ENCODE peak calls at places on chromosomes 2 and 18, in eight cellular contexts. I is fibroblast of lung, Z is mammary epithelial cell, M is neural progenitor cell, N is K562, J is HCT116, D is PC-3, V is astrocyte. A is an unnamed sample.

GRCh38 chr2:158973511-158973956 is 5.1 kb downstream of the TANC1 start:
- DNase-seq in I (peak), Z (no peak), M (no peak), N (no peak), J (no peak), D (peak), V (peak), A (no peak)

GRCh38 chr2:198700330-198700729 is 757.4 kb downstream of the SATB2 start:
- DNase-seq in I (no peak), Z (no peak), M (no peak), N (no peak), J (no peak), D (no peak), V (no peak), A (no peak)

GRCh38 chr2:238322001-238322411 is 1.7 kb downstream of the TRAF3IP1 start:
- DNase-seq in I (no peak), Z (no peak), M (no peak), N (no peak), J (no peak), D (no peak), V (no peak), A (no peak)

GRCh38 chr2:63643486-63643885 is 54.7 kb downstream of the MDH1 start:
- DNase-seq in I (no peak), Z (peak), M (no peak), N (no peak), J (no peak), D (no peak), V (no peak), A (no peak)

GRCh38 chr18:40868110-40868858 is 1086.8 kb upstream of the PIK3C3 start:
- DNase-seq in I (peak), Z (peak), M (no peak), N (peak), J (no peak), D (peak), V (peak), A (no peak)

GRCh38 chr2:98790221-98790620 is 59.3 kb upstream of the MGAT4A start:
- DNase-seq in I (no peak), Z (no peak), M (no peak), N (no peak), J (no peak), D (no peak), V (no peak), A (no peak)

GRCh38 chr2:198214108-198214736 is 409.8 kb downstream of the PLCL1 start:
- DNase-seq in I (peak), Z (no peak), M (no peak), N (no peak), J (no peak), D (no peak), V (no peak), A (peak)

GRCh38 chr2:101267671-101268656 is 15.3 kb downstream of the CNOT11 start:
- DNase-seq in I (no peak), Z (no peak), M (no peak), N (no peak), J (no peak), D (no peak), V (no peak), A (no peak)

GRCh38 chr2:237011196-237011595 is 74.5 kb upstream of the COPS8 start:
- DNase-seq in I (no peak), Z (no peak), M (no peak), N (no peak), J (no peak), D (no peak), V (peak), A (no peak)

GRCh38 chr18:60684843-60685513 is 312.4 kb upstream of the MC4R start:
- DNase-seq in I (peak), Z (peak), M (peak), N (peak), J (peak), D (peak), V (peak), A (peak)

GRCh38 chr2:128485761-128486639 is 167.3 kb upstream of the HS6ST1 start:
- DNase-seq in I (no peak), Z (no peak), M (peak), N (no peak), J (no peak), D (no peak), V (no peak), A (no peak)

GRCh38 chr18:56200381-56200831 is 438.0 kb downstream of the TXNL1 start:
- DNase-seq in I (peak), Z (peak), M (no peak), N (no peak), J (no peak), D (peak), V (peak), A (no peak)

GRCh38 chr2:62423883-62424458 is 82.0 kb downstream of the TMEM17 start:
- DNase-seq in I (no peak), Z (no peak), M (no peak), N (no peak), J (no peak), D (no peak), V (no peak), A (no peak)

GRCh38 chr2:19785867-19786266 is 115.9 kb downstream of the TTC32 start:
- DNase-seq in I (no peak), Z (no peak), M (no peak), N (no peak), J (no peak), D (no peak), V (no peak), A (no peak)

GRCh38 chr2:128306931-128307460 is 11.7 kb downstream of the HS6ST1 start:
- DNase-seq in I (no peak), Z (no peak), M (no peak), N (no peak), J (no peak), D (no peak), V (no peak), A (no peak)

GRCh38 chr2:171923206-171923605 is 945 bp downstream of the HAT1 start:
- DNase-seq in I (peak), Z (peak), M (no peak), N (peak), J (peak), D (peak), V (peak), A (no peak)

GRCh38 chr2:120320318-120320851 is 25.6 kb upstream of the INHBB start:
- DNase-seq in I (peak), Z (peak), M (no peak), N (no peak), J (no peak), D (no peak), V (no peak), A (no peak)

GRCh38 chr18:34467059-34467458 is 242.3 kb upstream of the NOL4 start:
- DNase-seq in I (peak), Z (peak), M (no peak), N (no peak), J (no peak), D (peak), V (peak), A (no peak)

GRCh38 chr2:55616509-55617159 is 788 bp downstream of the PPP4R3B start:
- DNase-seq in I (peak), Z (peak), M (peak), N (peak), J (no peak), D (peak), V (peak), A (no peak)

DNA sequence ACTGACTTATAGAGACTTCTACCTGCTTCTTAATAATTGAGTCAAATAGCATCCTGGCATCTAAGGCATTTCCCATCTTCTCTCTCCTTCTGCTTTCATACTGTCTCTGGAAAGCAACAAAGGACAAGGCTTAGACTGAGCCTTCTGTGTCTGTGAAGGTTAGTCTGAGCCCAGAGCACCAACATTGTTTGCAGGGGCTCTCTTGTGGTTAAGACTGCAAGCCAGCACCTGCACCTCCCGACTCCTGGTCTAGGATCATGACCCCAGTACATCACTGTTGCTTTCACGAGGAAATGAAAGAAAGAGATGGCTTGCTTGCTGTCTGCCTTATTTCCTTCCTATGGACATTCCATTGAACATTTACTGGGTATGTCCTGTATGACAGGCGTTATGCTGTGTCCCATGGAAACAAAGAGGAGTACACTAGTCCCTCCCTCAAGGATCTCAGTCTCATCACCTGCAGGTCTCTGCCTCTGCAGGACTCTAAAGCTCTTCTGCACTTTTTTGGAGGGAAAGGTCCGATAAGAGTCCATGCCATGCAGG is 315.7 kb upstream of the EPAS1 start:
- DNase-seq in I (no peak), Z (no peak), M (no peak), N (no peak), J (no peak), D (no peak), V (no peak), A (no peak)
- H3K9ac ChIP-seq in I (no peak), Z (no peak), M (no peak), N (no peak), J (no peak), D (no peak), V (no peak), A (no peak)

DNA sequence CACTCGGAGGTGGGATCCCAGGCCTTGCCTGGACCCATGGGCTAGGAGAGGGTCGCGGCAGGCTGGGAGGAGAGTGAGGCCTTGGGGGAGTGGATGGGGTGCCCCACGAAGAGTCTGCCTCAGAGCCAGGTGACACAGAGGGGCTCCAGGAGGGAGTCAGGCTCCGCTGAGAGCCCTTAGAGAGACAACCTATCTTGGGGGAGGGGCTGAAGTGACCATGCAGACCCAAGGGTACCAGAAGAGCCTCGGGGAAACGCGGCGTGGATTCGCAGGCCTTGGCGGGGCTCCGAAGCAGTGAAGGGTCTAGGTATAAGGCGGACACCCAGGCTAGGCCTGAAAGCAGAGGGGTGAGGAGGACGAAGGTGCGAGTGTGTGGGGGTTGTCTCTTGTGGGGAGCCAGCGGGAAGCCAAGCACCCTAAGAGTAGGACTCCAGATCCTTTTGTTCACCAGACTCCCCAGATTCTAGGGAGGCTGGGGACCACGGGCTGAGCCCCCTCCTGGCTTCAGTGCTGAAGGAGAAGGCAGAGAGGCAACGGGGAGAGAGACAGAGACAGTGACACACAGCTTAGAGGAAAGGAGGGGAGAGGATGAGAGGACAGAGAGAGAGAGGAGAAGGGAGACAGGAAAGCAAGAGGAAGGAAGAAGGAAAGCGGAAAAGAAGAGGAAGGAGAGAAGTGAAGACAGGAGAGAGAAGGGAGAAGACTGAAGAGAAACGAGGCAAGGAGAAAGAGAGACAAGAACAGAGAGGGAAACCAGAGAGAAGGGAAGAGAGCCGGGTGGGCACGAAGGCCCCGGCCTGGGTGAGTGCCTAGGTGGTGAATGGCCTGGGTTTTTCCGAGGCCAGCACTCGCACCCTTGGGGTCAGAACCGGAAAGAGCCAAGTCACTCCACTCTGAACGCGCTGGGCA is 1.1 kb upstream of the HOXD11 start:
- DNase-seq in I (no peak), Z (no peak), M (no peak), N (no peak), J (no peak), D (no peak), V (no peak), A (no peak)
- TF ChIP-seq EZH2 in I (peak), Z (no peak), M (no peak), N (no peak), J (no peak), D (no peak), V (no peak), A (no peak)

DNA sequence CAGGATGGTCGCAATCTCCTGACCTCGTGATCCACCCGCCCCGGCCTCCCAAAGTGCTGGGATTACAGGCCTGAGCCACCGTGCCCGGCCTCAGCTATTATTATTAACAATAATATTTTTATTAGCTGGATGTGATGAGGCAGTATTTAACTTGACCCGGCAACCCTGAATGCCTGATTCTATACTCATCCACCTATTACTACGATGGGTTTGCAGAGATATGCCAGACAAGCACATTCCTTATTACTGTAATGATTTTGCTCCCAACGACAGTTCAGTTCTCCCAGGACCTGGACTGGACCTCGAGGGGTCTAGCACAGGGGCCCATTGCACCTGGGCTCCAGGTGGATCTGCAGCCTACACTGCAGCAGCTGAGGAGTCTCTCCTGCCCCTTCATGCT is 32.6 kb downstream of the BMP10 start:
- DNase-seq in I (no peak), Z (no peak), M (no peak), N (no peak), J (no peak), D (no peak), V (no peak), A (no peak)
- H3K9ac ChIP-seq in I (no peak), Z (no peak), M (no peak), N (no peak), J (no peak), D (no peak), V (no peak), A (no peak)

GRCh38 chr2:8674420-8675009 is 7.3 kb upstream of the ID2 start:
- DNase-seq in I (peak), Z (no peak), M (no peak), N (no peak), J (no peak), D (no peak), V (no peak), A (no peak)

GRCh38 chr2:8675543-8675942 is 6.3 kb upstream of the ID2 start:
- DNase-seq in I (no peak), Z (no peak), M (no peak), N (no peak), J (no peak), D (no peak), V (no peak), A (no peak)

GRCh38 chr2:8677646-8678592 is 3.9 kb upstream of the ID2 start:
- DNase-seq in I (peak), Z (peak), M (peak), N (peak), J (peak), D (peak), V (peak), A (no peak)

GRCh38 chr2:8676915-8677645 is 4.8 kb upstream of the ID2 start:
- DNase-seq in I (peak), Z (no peak), M (peak), N (no peak), J (no peak), D (peak), V (no peak), A (no peak)

GRCh38 chr2:8676191-8676914 is 5.5 kb upstream of the ID2 start:
- DNase-seq in I (peak), Z (no peak), M (peak), N (no peak), J (no peak), D (peak), V (peak), A (no peak)
- TF ChIP-seq EZH2 in I (no peak), Z (no peak), M (no peak), N (no peak), J (no peak), D (no peak), V (no peak), A (no peak)

DNA sequence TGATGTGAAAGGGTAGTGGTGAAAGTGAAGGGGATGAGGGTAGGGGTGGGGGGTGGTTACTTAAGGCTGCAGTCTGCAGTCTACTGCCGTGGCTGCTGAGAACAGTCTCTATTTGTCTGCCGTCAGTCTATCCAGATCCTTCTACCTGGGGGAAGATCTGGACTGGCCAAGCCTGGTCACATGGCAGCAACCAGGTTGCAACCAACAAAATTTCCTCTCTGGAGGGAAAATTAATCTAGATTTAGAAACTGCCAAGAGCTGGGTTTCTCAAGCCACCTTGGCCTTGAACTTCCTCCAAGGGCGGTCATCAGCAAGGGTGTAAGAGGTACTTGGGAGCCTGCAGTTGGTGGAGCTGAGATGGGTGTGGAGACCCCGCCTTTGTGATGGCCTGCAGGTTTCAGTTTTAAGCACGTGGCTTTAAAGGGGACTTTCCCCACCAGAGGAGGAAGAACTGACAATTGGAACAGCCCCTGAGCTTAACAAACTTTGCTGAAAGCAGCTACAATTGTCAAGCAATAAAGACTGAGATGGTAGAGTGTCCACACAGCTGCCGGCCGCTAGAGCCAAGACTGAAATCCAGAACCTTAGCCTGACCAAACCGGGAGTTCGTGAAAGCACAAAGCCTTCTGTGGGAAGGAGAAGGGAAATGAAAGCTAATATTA is 31.4 kb upstream of the KCMF1 start:
- DNase-seq in I (no peak), Z (peak), M (no peak), N (no peak), J (no peak), D (no peak), V (no peak), A (no peak)
- H3K9ac ChIP-seq in I (no peak), Z (no peak), M (no peak), N (no peak), J (peak), D (no peak), V (no peak), A (no peak)

GRCh38 chr18:77131100-77131651 is 1.4 kb downstream of the MBP start:
- DNase-seq in I (peak), Z (peak), M (peak), N (no peak), J (no peak), D (peak), V (no peak), A (no peak)

GRCh38 chr18:77133920-77134496 is 1.4 kb upstream of the MBP start:
- DNase-seq in I (no peak), Z (no peak), M (peak), N (peak), J (no peak), D (no peak), V (no peak), A (no peak)

GRCh38 chr18:77131652-77132368 is 773 bp downstream of the MBP start:
- DNase-seq in I (no peak), Z (peak), M (peak), N (no peak), J (no peak), D (peak), V (no peak), A (no peak)

GRCh38 chr18:77133051-77133919 is 702 bp upstream of the MBP start:
- DNase-seq in I (no peak), Z (no peak), M (peak), N (no peak), J (no peak), D (peak), V (no peak), A (no peak)

DNA sequence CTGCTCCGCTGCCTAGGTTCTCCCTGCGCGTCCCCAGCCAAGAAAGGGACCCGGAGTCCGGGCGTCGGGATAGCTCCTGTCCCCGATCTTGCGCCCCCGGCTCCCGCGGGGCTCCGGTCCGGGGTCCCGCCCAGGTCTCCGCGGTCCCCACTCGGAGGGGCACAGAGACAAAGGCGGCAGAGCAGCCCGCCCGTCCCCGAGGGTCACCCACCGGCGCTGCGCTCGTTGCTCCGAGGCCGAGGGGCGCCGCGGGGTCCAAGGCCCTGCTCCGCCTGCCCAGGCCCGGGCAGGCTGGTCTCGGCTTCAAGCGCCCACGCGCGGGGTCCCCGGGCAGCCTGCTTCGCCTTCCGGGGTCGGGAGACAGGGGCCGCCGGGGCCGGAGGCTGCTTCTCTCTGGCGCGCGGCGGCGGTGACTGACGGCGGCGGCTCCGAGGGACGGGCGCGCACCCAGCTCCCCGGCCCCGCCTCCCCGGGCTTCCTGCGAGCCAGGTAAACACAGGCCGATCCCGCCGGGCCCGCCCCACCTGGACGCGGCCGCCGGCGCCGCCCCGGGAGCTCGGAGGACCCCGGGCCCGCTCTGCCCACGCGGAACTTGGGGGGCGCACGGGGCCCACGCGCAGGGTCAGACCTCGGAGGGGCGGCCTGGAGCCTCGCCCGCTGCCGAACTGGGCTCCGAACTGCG is at the start of gene MBP:
- DNase-seq in I (no peak), Z (peak), M (peak), N (no peak), J (no peak), D (peak), V (no peak), A (no peak)
- TF ChIP-seq EZH2 in I (peak), Z (no peak), M (peak), N (no peak), J (no peak), D (no peak), V (peak), A (no peak)

DNA sequence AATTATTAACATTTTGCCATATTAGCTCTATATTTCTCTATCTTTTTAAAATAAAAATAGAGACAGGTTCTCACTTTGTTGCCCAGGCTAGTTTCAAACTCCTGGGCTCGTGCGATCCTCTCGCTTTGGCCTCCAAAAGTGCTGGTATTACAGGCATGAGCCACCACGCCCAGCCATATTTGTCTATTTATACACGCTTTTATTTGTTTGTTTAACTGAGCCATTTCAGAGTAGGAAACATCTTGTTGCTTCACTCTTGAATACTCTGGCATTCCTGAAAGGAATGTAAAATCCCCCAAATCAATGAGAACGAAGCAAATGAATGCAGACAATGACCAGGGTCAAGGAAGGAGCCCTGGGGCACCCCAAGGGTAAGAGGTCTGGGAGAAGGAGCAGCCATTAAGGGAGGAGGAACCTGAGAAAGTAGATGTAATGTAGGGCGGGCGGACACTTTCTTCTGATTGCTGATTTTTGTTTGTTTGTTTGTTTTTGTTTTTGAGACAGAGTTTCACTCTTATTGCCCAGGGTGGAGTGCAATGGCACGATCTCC is 31.7 kb upstream of the RAB1A start:
- DNase-seq in I (no peak), Z (no peak), M (peak), N (no peak), J (no peak), D (peak), V (no peak), A (no peak)
- H3K9ac ChIP-seq in I (no peak), Z (no peak), M (no peak), N (no peak), J (no peak), D (no peak), V (no peak), A (no peak)